ENCODE peak calls at places on chromosomes 7 and 10, in four cellular contexts. O is fibroblast of lung, R is astrocyte, V is mammary epithelial cell. P is an unnamed sample.

GRCh38 chr7:34247468-34247867 is 342.1 kb downstream of the BMPER start:
- DNase-seq in O (no peak), R (peak; percentile 10), V (peak; percentile 32), P (no peak)

GRCh38 chr7:15015545-15016314 is 113.2 kb upstream of the DGKB start:
- DNase-seq in O (peak; percentile 67), R (peak; percentile 56), V (peak; percentile 80), P (peak; percentile 77)

GRCh38 chr7:24395512-24395911 is 111.5 kb downstream of the NPY start:
- DNase-seq in O (peak; percentile 44), R (no peak), V (no peak), P (no peak)

GRCh38 chr10:119079572-119080520 is 771 bp downstream of the EIF3A start:
- DNase-seq in O (peak; percentile 75), R (peak; percentile 57), V (peak; percentile 78), P (peak; percentile 79)

GRCh38 chr10:71045188-71045841 is 156.9 kb upstream of the PCBD1 start:
- DNase-seq in O (no peak), R (no peak), V (no peak), P (no peak)

GRCh38 chr10:100826983-100827818 is 81.8 kb downstream of the PAX2 start:
- DNase-seq in O (no peak), R (no peak), V (peak; percentile 19), P (no peak)

GRCh38 chr10:5584895-5585516 is 60.2 kb downstream of the CALML3 start:
- DNase-seq in O (no peak), R (peak; percentile 97), V (peak; percentile 100), P (no peak)

GRCh38 chr7:6729492-6730342 is 23.0 kb upstream of the ZNF12 start:
- DNase-seq in O (peak; percentile 95), R (peak; percentile 84), V (peak; percentile 75), P (peak; percentile 82)

GRCh38 chr10:125982256-125982948 is 86.0 kb downstream of the FANK1 start:
- DNase-seq in O (peak; percentile 79), R (peak; percentile 59), V (peak; percentile 52), P (peak; percentile 78)

GRCh38 chr10:16967866-16968721 is 150.9 kb upstream of the RSU1 start:
- DNase-seq in O (peak; percentile 81), R (peak; percentile 92), V (peak; percentile 49), P (peak; percentile 96)

GRCh38 chr7:47375121-47375551 is 206.8 kb downstream of the TNS3 start:
- DNase-seq in O (peak; percentile 19), R (peak; percentile 76), V (no peak), P (no peak)

DNA sequence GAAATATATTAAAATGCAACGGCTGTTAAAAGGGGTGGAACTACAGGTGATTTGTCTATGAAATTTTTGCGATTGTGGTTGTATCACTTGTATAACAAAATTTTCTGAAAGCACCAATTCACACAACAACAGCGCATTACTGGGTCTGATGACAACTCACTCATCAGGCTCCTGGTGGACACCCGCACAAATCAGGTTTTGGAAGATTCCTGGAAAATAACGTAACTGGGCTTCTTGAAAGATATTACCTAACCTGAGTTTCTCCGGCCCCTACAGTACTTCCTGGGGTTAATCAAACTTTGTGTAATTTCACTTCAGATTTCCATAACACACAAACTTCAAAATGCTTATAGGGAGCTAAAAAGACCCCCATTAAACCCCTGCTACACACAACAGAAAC is 7.6 kb downstream of the SNX8 start:
- DNase-seq in O (no peak), R (peak; percentile 58), V (no peak), P (no peak)
- H3K4me2 ChIP-seq in O (no peak overlapping the region), R (peak overlapping the region; percentile 62), V (no peak overlapping the region), P (no peak overlapping the region)

GRCh38 chr7:92736870-92737269 is 99.5 kb downstream of the CDK6 start:
- DNase-seq in O (no peak), R (no peak), V (no peak), P (no peak)
- H3K4me2 ChIP-seq in O (no peak overlapping the region), R (no peak overlapping the region), V (no peak overlapping the region), P (no peak overlapping the region)

GRCh38 chr7:44882899-44883298 is 2.4 kb downstream of the PURB start:
- DNase-seq in O (no peak), R (peak; percentile 21), V (no peak), P (no peak)

GRCh38 chr7:44883961-44884360 is 1.4 kb downstream of the PURB start:
- DNase-seq in O (no peak), R (no peak), V (no peak), P (no peak)

GRCh38 chr7:44887293-44887692 is 2.0 kb upstream of the PURB start:
- DNase-seq in O (no peak), R (no peak), V (no peak), P (no peak)

GRCh38 chr7:44884553-44885393 is 557 bp downstream of the PURB start:
- DNase-seq in O (peak; percentile 74), R (peak; percentile 58), V (peak; percentile 49), P (peak; percentile 77)

GRCh38 chr7:44885394-44886317 is at the start of gene PURB:
- DNase-seq in O (peak; percentile 97), R (peak; percentile 95), V (peak; percentile 99), P (peak; percentile 97)
- H3K4me2 ChIP-seq in O (peak within 1 kb of the TSS; percentile 99), R (peak within 1 kb of the TSS; percentile 89), V (peak within 1 kb of the TSS; percentile 90), P (peak within 1 kb of the TSS; percentile 89)

GRCh38 chr7:81693080-81693479 is 76.8 kb downstream of the HGF start:
- DNase-seq in O (no peak), R (no peak), V (no peak), P (no peak)

GRCh38 chr7:81692146-81692905 is 77.5 kb downstream of the HGF start:
- DNase-seq in O (no peak), R (peak; percentile 87), V (no peak), P (no peak)

GRCh38 chr7:81690251-81690650 is 79.6 kb downstream of the HGF start:
- DNase-seq in O (no peak), R (no peak), V (no peak), P (no peak)

GRCh38 chr7:81690688-81691087 is 79.2 kb downstream of the HGF start:
- DNase-seq in O (no peak), R (no peak), V (no peak), P (no peak)

GRCh38 chr7:81691199-81691821 is 78.5 kb downstream of the HGF start:
- DNase-seq in O (no peak), R (peak; percentile 26), V (no peak), P (peak; percentile 42)
- H3K4me2 ChIP-seq in O (no peak overlapping the region), R (peak overlapping the region; percentile 11), V (no peak overlapping the region), P (peak overlapping the region; percentile 10)

GRCh38 chr7:113806633-113807327 is 112.0 kb downstream of the PPP1R3A start:
- DNase-seq in O (peak; percentile 33), R (no peak), V (no peak), P (no peak)
- H3K4me2 ChIP-seq in O (no peak overlapping the region), R (no peak overlapping the region), V (no peak overlapping the region), P (no peak overlapping the region)

GRCh38 chr10:1544209-1544673 is 193.1 kb downstream of the ADARB2 start:
- DNase-seq in O (no peak), R (no peak), V (no peak), P (no peak)

GRCh38 chr10:1542941-1543340 is 194.4 kb downstream of the ADARB2 start:
- DNase-seq in O (no peak), R (no peak), V (no peak), P (no peak)

GRCh38 chr10:1545524-1545923 is 191.8 kb downstream of the ADARB2 start:
- DNase-seq in O (no peak), R (no peak), V (no peak), P (no peak)

GRCh38 chr10:1544929-1545328 is 192.4 kb downstream of the ADARB2 start:
- DNase-seq in O (no peak), R (no peak), V (no peak), P (no peak)

GRCh38 chr10:1543596-1543995 is 193.7 kb downstream of the ADARB2 start:
- DNase-seq in O (no peak), R (no peak), V (no peak), P (no peak)
- H3K4me2 ChIP-seq in O (no peak overlapping the region), R (no peak overlapping the region), V (no peak overlapping the region), P (no peak overlapping the region)

GRCh38 chr7:159102681-159103381 is 41.8 kb downstream of the VIPR2 start:
- DNase-seq in O (no peak), R (no peak), V (no peak), P (no peak)
- H3K4me2 ChIP-seq in O (no peak overlapping the region), R (no peak overlapping the region), V (no peak overlapping the region), P (no peak overlapping the region)

DNA sequence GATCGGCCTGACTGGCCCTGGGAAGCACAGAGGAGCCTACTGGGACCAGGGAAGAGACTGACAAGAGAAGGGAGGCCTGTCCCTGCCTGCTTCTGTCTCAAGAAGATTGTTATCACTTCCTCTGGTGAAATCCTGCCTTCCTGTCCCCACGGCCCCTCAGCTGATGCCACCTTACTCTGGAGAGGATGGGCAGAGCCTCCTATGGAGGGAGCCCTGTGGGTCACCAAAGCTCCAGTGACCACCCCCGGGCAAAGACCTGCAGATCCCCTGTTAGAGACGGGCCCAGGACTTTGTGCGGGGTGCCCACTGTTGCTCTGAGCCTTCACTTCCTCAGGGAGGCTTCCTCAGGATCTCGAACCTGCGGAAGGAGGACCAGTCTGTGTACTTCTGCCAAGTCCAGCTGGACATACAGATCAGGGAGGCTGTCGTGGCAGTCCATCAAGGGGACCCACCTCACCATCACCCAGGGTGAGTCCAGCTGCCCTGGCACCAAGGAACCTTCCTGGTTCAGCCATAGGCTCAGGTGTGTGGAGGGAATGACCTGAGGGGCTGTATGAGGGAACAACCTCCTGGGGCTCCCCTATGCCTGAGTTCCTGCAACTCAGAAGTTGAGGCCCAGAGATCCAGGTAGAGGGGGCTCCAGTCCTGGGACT is 1.4 kb upstream of the PILRB start:
- DNase-seq in O (no peak), R (no peak), V (no peak), P (no peak)
- H3K4me2 ChIP-seq in O (no peak overlapping the region), R (no peak overlapping the region), V (no peak overlapping the region), P (no peak overlapping the region)

DNA sequence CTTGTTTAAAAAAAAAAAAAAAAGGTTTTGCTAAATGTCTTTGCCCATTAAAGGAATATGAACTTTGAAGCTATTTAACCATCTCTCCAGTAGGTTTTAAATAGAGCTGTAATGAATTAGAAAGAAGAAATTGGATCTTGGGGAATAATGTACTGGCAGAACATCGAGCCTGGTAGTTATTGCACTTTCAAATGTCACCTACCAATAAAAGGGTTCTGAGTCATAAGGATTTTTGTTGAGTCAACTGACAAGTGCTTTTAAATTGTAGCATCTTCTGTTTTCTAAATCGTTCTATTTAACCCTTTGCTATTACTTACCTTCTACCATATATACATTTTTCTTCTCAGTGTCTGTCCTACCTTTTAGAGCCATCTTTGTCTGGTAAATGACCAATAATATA is 10.7 kb downstream of the CUTC start:
- DNase-seq in O (peak; percentile 23), R (no peak), V (no peak), P (no peak)
- H3K4me2 ChIP-seq in O (no peak overlapping the region), R (no peak overlapping the region), V (no peak overlapping the region), P (no peak overlapping the region)

P was measured in endothelial cell of umbilical vein.